ENCODE peak calls at places on chromosomes 6 and 20, in six cellular contexts. P, T, B, K, Q and U are unnamed samples.

GRCh38 chr6:16136536-16137450 is 7.9 kb downstream of the MYLIP start:
- DNase-seq in P (peak), Q (no peak), T (no peak), K (no peak), B (no peak), U (no peak)

GRCh38 chr20:23235173-23236027 is 115.2 kb upstream of the NXT1 start:
- DNase-seq in T (no peak), P (peak), K (peak), B (no peak), Q (peak), U (no peak)

GRCh38 chr20:23308024-23308423 is 42.6 kb upstream of the NXT1 start:
- DNase-seq in P (no peak), T (no peak), Q (no peak), B (no peak), K (no peak), U (no peak)

GRCh38 chr20:38515631-38516030 is 43.0 kb downstream of the RALGAPB start:
- DNase-seq in T (no peak), B (no peak), Q (peak), K (no peak), P (peak), U (no peak)

GRCh38 chr20:8394308-8394945 is 262.4 kb downstream of the PLCB1 start:
- DNase-seq in B (no peak), K (no peak), T (no peak), P (no peak), Q (no peak), U (no peak)

GRCh38 chr6:82298012-82298411 is 50.5 kb upstream of the IBTK start:
- DNase-seq in Q (no peak), B (no peak), T (no peak), P (peak), K (no peak), U (no peak)

GRCh38 chr6:111576302-111576701 is 29.4 kb downstream of the TRAF3IP2 start:
- DNase-seq in B (no peak), K (no peak), T (no peak), P (no peak), Q (no peak), U (no peak)

GRCh38 chr20:54061106-54061881 is 9.1 kb downstream of the BCAS1 start:
- DNase-seq in T (no peak), P (no peak), B (no peak), K (no peak), Q (no peak), U (peak)

GRCh38 chr20:32467506-32468312 is 109.6 kb downstream of the ASXL1 start:
- DNase-seq in T (peak), P (no peak), K (no peak), Q (peak), B (no peak), U (no peak)

GRCh38 chr6:137497722-137498463 is 3.7 kb upstream of the OLIG3 start:
- DNase-seq in P (no peak), K (peak), Q (no peak), B (no peak), T (no peak), U (no peak)

GRCh38 chr20:4573564-4574355 is 147.9 kb upstream of the PRND start:
- DNase-seq in T (no peak), Q (no peak), K (no peak), P (peak), B (no peak), U (no peak)

GRCh38 chr6:158387036-158387435 is 74.8 kb downstream of the TULP4 start:
- DNase-seq in Q (no peak), B (no peak), K (no peak), P (no peak), T (no peak), U (no peak)

GRCh38 chr6:91045152-91045551 is 458.3 kb upstream of the MAP3K7 start:
- DNase-seq in B (no peak), Q (no peak), T (no peak), K (no peak), P (no peak), U (no peak)

GRCh38 chr6:111015656-111016190 is 33.9 kb downstream of the RPF2 start:
- DNase-seq in Q (no peak), B (no peak), K (no peak), T (no peak), P (no peak), U (no peak)

GRCh38 chr6:28542440-28543293 is 17.0 kb downstream of the GPX5 start:
- DNase-seq in B (no peak), T (no peak), K (peak), Q (peak), P (peak), U (peak)

GRCh38 chr6:107458687-107459282 is 579 bp downstream of the PDSS2 start:
- DNase-seq in Q (no peak), K (no peak), B (peak), P (no peak), T (peak), U (no peak)

GRCh38 chr20:52454660-52455059 is 263.1 kb upstream of the ZFP64 start:
- DNase-seq in P (peak), Q (no peak), T (no peak), B (no peak), K (no peak), U (no peak)

DNA sequence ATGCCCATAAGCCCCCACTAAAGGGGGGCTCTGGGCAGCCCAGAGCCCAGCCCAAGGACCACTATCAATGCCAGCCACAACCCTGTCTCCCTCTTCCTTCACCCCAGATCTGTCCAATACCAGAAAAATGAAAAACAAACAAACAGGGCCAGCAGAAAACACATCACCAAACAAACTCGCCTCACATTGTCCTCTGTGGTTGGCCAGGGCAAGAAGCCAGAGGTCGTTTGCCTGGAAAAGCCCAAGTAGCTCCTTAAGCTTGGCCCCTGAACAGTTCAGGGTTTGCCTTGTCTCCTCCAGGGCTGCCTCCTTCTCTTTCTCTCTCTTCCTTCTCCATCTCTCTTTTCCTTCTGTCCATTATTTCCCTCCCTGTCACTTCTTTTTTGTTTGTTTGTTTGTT is 10.1 kb upstream of the SCUBE3 start:
- DNase-seq in Q (no peak), B (no peak), T (no peak), K (no peak), P (no peak), U (no peak)
- H3K27ac ChIP-seq in Q (no peak), B (no peak), T (no peak), K (no peak), P (no peak), U (no peak)

GRCh38 chr20:21303061-21303871 is at the start of gene XRN2:
- DNase-seq in K (peak), P (peak), T (peak), Q (peak), B (peak), U (peak)

GRCh38 chr20:21303872-21304586 is 898 bp downstream of the XRN2 start:
- DNase-seq in K (no peak), B (no peak), Q (no peak), P (peak), T (no peak), U (no peak)

GRCh38 chr20:21302645-21303060 is 478 bp upstream of the XRN2 start:
- DNase-seq in P (no peak), T (no peak), Q (no peak), K (no peak), B (no peak), U (no peak)

DNA sequence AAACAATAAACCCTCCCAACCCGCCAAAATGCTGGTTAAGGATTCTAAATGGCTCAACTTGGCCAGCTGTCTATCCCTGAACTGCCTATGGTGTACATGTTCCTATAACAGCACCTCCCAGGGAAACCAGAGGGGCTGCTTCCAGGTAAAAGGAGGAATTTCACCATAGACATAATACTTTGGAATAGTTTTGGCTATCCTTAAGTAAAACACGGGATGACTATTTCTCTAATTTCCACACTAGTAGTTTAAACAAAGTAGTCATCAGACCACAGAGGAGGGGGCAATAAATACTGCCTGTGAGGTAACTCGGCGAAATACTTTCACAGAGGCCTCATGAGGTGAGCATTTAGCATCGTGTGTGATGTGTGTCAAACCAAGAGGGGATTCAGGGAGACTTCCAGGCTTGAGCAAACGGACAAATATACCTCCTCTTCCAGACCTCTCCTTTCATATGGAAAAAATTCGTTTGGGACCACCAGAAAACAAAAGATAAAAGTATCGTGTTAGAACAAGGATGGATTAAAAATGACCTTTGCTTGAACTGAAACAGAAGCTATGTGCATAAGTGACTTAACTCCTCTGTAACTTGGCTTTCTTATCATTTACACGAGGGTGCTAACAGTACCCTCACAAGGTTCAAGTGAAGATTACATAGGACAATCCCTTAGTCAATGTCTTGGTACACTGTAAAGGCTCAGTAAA is 1.0 kb upstream of the XRN2 start:
- DNase-seq in P (no peak), Q (no peak), B (no peak), T (no peak), K (no peak), U (no peak)
- H3K4me3 ChIP-seq in P (peak), Q (peak), B (peak), T (peak), K (peak), U (peak)

GRCh38 chr6:113526553-113526952 is 330.6 kb upstream of the MARCKS start:
- DNase-seq in P (no peak), B (no peak), Q (no peak), K (no peak), T (no peak), U (no peak)

GRCh38 chr6:113529879-113530278 is 327.3 kb upstream of the MARCKS start:
- DNase-seq in B (no peak), T (no peak), P (no peak), Q (no peak), K (no peak), U (no peak)

GRCh38 chr6:113526995-113527394 is 330.1 kb upstream of the MARCKS start:
- DNase-seq in K (no peak), B (no peak), P (no peak), T (no peak), Q (no peak), U (no peak)

GRCh38 chr6:113529191-113529590 is 328.0 kb upstream of the MARCKS start:
- DNase-seq in P (no peak), K (no peak), T (no peak), Q (no peak), B (no peak), U (no peak)

DNA sequence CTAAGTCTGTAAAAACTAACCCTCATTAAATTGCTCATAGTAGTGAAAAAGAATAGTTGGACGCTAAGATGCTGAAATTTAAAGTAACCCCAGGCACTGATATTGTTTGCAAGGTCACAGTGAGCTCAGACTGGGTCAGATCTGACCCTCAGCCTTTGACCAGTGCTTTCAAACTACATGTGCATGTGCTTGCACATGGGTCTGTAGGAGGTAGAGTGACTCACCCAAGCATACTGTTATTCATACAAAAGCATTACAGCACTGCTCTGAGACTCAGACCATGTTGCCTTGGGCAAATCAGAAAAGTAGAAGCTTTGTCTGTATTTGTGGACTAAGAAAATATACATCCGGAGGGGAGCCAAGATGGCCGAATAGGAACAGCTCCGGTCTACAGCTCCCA is 326.4 kb upstream of the MARCKS start:
- DNase-seq in K (no peak), T (no peak), Q (no peak), B (no peak), P (no peak), U (no peak)
- H3K27ac ChIP-seq in K (no peak), T (no peak), Q (no peak), B (no peak), P (no peak), U (peak)

GRCh38 chr6:37561361-37561760 is 61.7 kb upstream of the CCDC167 start:
- DNase-seq in B (no peak), K (no peak), Q (no peak), T (no peak), P (no peak), U (no peak)

GRCh38 chr6:37559501-37559900 is 59.8 kb upstream of the CCDC167 start:
- DNase-seq in K (no peak), T (no peak), P (no peak), B (no peak), Q (no peak), U (no peak)

GRCh38 chr6:37559060-37559459 is 59.4 kb upstream of the CCDC167 start:
- DNase-seq in T (no peak), Q (no peak), K (no peak), B (no peak), P (no peak), U (no peak)

GRCh38 chr6:37558646-37559045 is 59.0 kb upstream of the CCDC167 start:
- DNase-seq in T (no peak), Q (no peak), B (no peak), K (no peak), P (no peak), U (no peak)

DNA sequence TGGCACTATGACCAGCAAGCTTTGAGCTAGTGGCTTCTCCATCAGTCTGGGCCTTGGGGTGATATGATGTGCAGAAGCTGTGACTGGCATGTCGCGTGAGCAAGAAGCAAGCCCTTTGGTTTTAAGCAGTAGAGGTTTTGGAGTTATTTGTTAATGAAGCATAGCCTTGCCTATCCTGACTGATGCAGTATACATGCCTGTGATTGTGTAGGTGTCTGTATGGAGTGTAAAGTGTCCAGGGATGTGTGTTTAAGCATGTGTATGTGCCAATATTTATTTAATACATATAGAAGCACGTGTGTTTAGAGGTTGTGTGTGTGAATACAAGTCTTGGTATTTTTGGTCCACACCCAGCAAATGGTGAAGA is 61.0 kb upstream of the CCDC167 start:
- DNase-seq in T (no peak), B (no peak), K (no peak), Q (no peak), P (no peak), U (no peak)
- H3K4me3 ChIP-seq in T (no peak), B (no peak), K (no peak), Q (no peak), P (no peak), U (no peak)

GRCh38 chr20:43300887-43301286 is 111.2 kb upstream of the PTPRT start:
- DNase-seq in B (no peak), T (no peak), Q (no peak), P (no peak), K (no peak), U (no peak)

GRCh38 chr20:43309266-43309665 is 119.6 kb upstream of the PTPRT start:
- DNase-seq in T (no peak), B (no peak), K (no peak), P (no peak), Q (no peak), U (no peak)

GRCh38 chr20:43304598-43304997 is 114.9 kb upstream of the PTPRT start:
- DNase-seq in P (no peak), T (no peak), Q (no peak), K (no peak), B (no peak), U (no peak)

GRCh38 chr20:43305749-43306148 is 116.0 kb upstream of the PTPRT start:
- DNase-seq in Q (no peak), P (no peak), B (no peak), T (no peak), K (no peak), U (no peak)
- H3K27ac ChIP-seq in Q (no peak), P (no peak), B (no peak), T (no peak), K (no peak), U (no peak)